ENCODE peak calls at places on chromosomes 5 and 9, in six cellular contexts. J, V, Y, G, O and H are unnamed samples.

GRCh38 chr5:62340392-62340791 is 34.4 kb downstream of the KIF2A start:
- DNase-seq in J (peak), V (peak), Y (peak), G (no peak), O (no peak), H (no peak)

GRCh38 chr5:96605144-96605543 is 57.0 kb upstream of the CAST start:
- DNase-seq in J (no peak), V (no peak), Y (no peak), G (no peak), O (no peak), H (no peak)

GRCh38 chr9:122097679-122098315 is 4.7 kb upstream of the TTLL11 start:
- DNase-seq in J (no peak), V (no peak), Y (peak), G (no peak), O (no peak), H (no peak)

GRCh38 chr5:81425569-81425968 is 31.6 kb upstream of the ACOT12 start:
- DNase-seq in J (peak), V (peak), Y (peak), G (no peak), O (peak), H (no peak)

GRCh38 chr5:16740046-16740445 is 123.2 kb upstream of the RETREG1 start:
- DNase-seq in J (peak), V (no peak), Y (no peak), G (no peak), O (no peak), H (no peak)

GRCh38 chr9:137224850-137225694 is at the start of gene CYSRT1:
- DNase-seq in J (no peak), V (no peak), Y (peak), G (no peak), O (no peak), H (no peak)

GRCh38 chr9:108272350-108272899 is 583.4 kb downstream of the ACTL7B start:
- DNase-seq in J (peak), V (peak), Y (peak), G (no peak), O (no peak), H (no peak)

GRCh38 chr9:82987790-82988189 is 75.2 kb downstream of the RASEF start:
- DNase-seq in J (no peak), V (no peak), Y (no peak), G (no peak), O (no peak), H (no peak)

GRCh38 chr9:135039916-135040645 is 47.4 kb upstream of the OLFM1 start:
- DNase-seq in J (no peak), V (no peak), Y (no peak), G (no peak), O (no peak), H (no peak)

GRCh38 chr5:31211098-31211497 is 17.6 kb downstream of the CDH6 start:
- DNase-seq in J (no peak), V (no peak), Y (no peak), G (no peak), O (no peak), H (no peak)

GRCh38 chr5:131109540-131110255 is 55.4 kb downstream of the HINT1 start:
- DNase-seq in J (peak), V (peak), Y (peak), G (peak), O (peak), H (no peak)

GRCh38 chr9:29511680-29512079 is 1938.4 kb upstream of the C9orf72 start:
- DNase-seq in J (peak), V (no peak), Y (no peak), G (no peak), O (no peak), H (no peak)

GRCh38 chr5:76804266-76804665 is 14.6 kb upstream of the F2RL1 start:
- DNase-seq in J (no peak), V (no peak), Y (no peak), G (no peak), O (no peak), H (no peak)

GRCh38 chr5:1912951-1913565 is 30.3 kb upstream of the IRX4 start:
- DNase-seq in J (no peak), V (no peak), Y (no peak), G (no peak), O (no peak), H (no peak)

GRCh38 chr5:90169078-90169477 is 240.5 kb downstream of the CETN3 start:
- DNase-seq in J (no peak), V (no peak), Y (no peak), G (no peak), O (no peak), H (no peak)

GRCh38 chr5:116532762-116533525 is 41.7 kb downstream of the SEMA6A start:
- DNase-seq in J (no peak), V (no peak), Y (no peak), G (no peak), O (no peak), H (peak)

GRCh38 chr9:81776390-81776789 is 87.0 kb upstream of the TLE1 start:
- DNase-seq in J (no peak), V (no peak), Y (no peak), G (no peak), O (no peak), H (no peak)

GRCh38 chr9:108580021-108580439 is 275.8 kb downstream of the ACTL7B start:
- DNase-seq in J (no peak), V (no peak), Y (peak), G (no peak), O (no peak), H (peak)

GRCh38 chr5:171599396-171599795 is 179.9 kb downstream of the FGF18 start:
- DNase-seq in J (no peak), V (no peak), Y (no peak), G (no peak), O (no peak), H (no peak)

GRCh38 chr5:107121793-107122519 is 548.8 kb downstream of the EFNA5 start:
- DNase-seq in J (no peak), V (no peak), Y (no peak), G (no peak), O (no peak), H (no peak)

GRCh38 chr9:37968228-37968672 is 64.3 kb upstream of the SLC25A51 start:
- DNase-seq in J (no peak), V (no peak), Y (peak), G (no peak), O (no peak), H (no peak)

GRCh38 chr5:59276886-59277514 is 616.5 kb downstream of the PDE4D start:
- DNase-seq in J (no peak), V (no peak), Y (no peak), G (no peak), O (no peak), H (no peak)

GRCh38 chr5:174188300-174188699 is 142.8 kb downstream of the NSG2 start:
- DNase-seq in J (no peak), V (no peak), Y (peak), G (no peak), O (no peak), H (no peak)

GRCh38 chr5:179814090-179814489 is 6.6 kb upstream of the SQSTM1 start:
- DNase-seq in J (no peak), V (no peak), Y (no peak), G (no peak), O (no peak), H (no peak)

GRCh38 chr5:117594165-117594564 is 1019.5 kb upstream of the SEMA6A start:
- DNase-seq in J (peak), V (no peak), Y (no peak), G (no peak), O (no peak), H (no peak)

GRCh38 chr9:123724211-123724831 is 205.6 kb downstream of the DENND1A start:
- DNase-seq in J (no peak), V (no peak), Y (peak), G (no peak), O (no peak), H (no peak)

GRCh38 chr5:127696688-127697087 is 6.5 kb upstream of the CCDC192 start:
- DNase-seq in J (no peak), V (no peak), Y (peak), G (no peak), O (no peak), H (no peak)

GRCh38 chr5:1668141-1668721 is 131.4 kb downstream of the MRPL36 start:
- DNase-seq in J (peak), V (no peak), Y (no peak), G (no peak), O (no peak), H (no peak)

GRCh38 chr9:128120741-128121465 is 6.6 kb downstream of the PTGES2 start:
- DNase-seq in J (no peak), V (no peak), Y (no peak), G (no peak), O (no peak), H (no peak)

GRCh38 chr5:6788956-6789649 is 75.9 kb downstream of the TENT4A start:
- DNase-seq in J (no peak), V (no peak), Y (no peak), G (no peak), O (no peak), H (no peak)

GRCh38 chr5:54404568-54404967 is 50.9 kb upstream of the HSPB3 start:
- DNase-seq in J (no peak), V (no peak), Y (no peak), G (no peak), O (no peak), H (no peak)

GRCh38 chr5:96884995-96885394 is 8.7 kb downstream of the ERAP2 start:
- DNase-seq in J (no peak), V (no peak), Y (no peak), G (no peak), O (no peak), H (no peak)

GRCh38 chr5:150065886-150066285 is 20.5 kb downstream of the CSF1R start:
- DNase-seq in J (no peak), V (no peak), Y (peak), G (no peak), O (no peak), H (no peak)
- H3K4me3 ChIP-seq in J (no peak), V (no peak), Y (no peak), G (no peak), O (no peak), H (no peak)

GRCh38 chr5:141958113-141958512 is at the start of gene PCDH12:
- DNase-seq in J (no peak), V (peak), Y (peak), G (no peak), O (no peak), H (no peak)

GRCh38 chr5:141960018-141960417 is 2.0 kb upstream of the PCDH12 start:
- DNase-seq in J (peak), V (peak), Y (no peak), G (no peak), O (no peak), H (no peak)

GRCh38 chr5:141961466-141961865 is 3.5 kb upstream of the PCDH12 start:
- DNase-seq in J (no peak), V (no peak), Y (no peak), G (no peak), O (no peak), H (no peak)

GRCh38 chr5:141958773-141959172 is 771 bp upstream of the PCDH12 start:
- DNase-seq in J (no peak), V (no peak), Y (peak), G (no peak), O (no peak), H (no peak)

GRCh38 chr5:141960449-141961323 is 2.7 kb upstream of the PCDH12 start:
- DNase-seq in J (peak), V (peak), Y (peak), G (peak), O (peak), H (no peak)
- H3K4me3 ChIP-seq in J (no peak), V (peak), Y (no peak), G (no peak), O (no peak), H (no peak)

GRCh38 chr9:98254236-98255063 is 999 bp downstream of the TBC1D2 start:
- DNase-seq in J (no peak), V (no peak), Y (peak), G (no peak), O (no peak), H (no peak)

GRCh38 chr9:98255064-98255577 is 328 bp downstream of the TBC1D2 start:
- DNase-seq in J (peak), V (no peak), Y (peak), G (no peak), O (no peak), H (no peak)

GRCh38 chr9:98253563-98253962 is 1.9 kb downstream of the TBC1D2 start:
- DNase-seq in J (no peak), V (no peak), Y (peak), G (no peak), O (no peak), H (no peak)

GRCh38 chr9:98256632-98257218 is 1.3 kb upstream of the TBC1D2 start:
- DNase-seq in J (peak), V (peak), Y (peak), G (no peak), O (no peak), H (no peak)

GRCh38 chr9:98255578-98256296 is at the start of gene TBC1D2:
- DNase-seq in J (peak), V (peak), Y (peak), G (peak), O (peak), H (no peak)
- H3K4me3 ChIP-seq in J (peak), V (peak), Y (peak), G (peak), O (peak), H (peak)

DNA sequence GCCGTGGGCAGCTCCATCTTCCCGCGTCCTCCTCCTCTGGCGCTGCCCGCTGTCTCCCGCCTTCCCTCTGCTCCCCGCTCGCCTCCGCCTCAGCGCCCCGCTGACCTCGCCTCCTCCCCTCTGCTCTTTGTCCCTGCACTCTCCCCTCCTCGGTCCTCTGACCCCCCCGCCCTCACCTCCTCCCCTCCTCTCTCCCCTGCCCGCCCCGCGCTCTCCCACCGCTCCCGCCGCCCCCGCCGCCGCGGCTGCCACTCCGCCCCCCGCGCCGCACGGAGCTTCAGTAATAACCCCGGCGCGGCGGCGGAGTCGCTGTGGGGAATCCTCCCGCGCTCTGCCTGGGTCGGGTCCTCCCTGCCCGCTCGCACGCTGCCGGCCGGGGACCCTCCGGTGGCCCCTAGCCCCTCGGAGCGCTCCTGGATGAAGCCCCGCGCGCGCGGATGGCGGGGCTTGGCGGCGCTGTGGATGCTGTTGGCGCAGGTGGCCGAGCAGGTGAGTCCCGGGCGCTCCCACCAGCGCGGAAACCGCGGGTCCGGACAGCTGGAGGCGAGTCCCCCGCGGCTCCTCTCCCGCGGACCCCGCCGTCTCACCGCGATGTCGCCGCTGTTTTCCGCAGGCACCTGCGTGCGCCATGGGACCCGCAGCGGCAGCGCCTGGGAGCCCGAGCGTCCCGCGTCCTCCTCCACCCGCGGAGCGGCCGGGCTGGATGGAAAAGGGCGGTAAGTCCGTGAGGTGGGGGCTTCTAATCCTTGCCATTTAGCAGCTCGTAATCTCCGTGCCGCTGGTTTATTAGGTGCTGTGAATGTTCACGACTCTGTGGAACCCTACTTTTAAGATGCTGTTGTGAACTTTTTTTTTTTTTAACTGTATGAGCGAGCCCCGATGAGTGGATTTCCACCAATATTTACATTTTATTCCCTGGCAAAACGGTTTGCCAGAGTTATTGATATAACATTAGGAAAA is at the start of gene ADAMTS16:
- DNase-seq in J (peak), V (no peak), Y (peak), G (no peak), O (peak), H (no peak)
- H3K4me3 ChIP-seq in J (peak), V (no peak), Y (peak), G (no peak), O (peak), H (peak)

GRCh38 chr9:112890106-112891081 is at the start of gene SLC46A2:
- DNase-seq in J (peak), V (no peak), Y (peak), G (no peak), O (no peak), H (no peak)
- H3K4me3 ChIP-seq in J (peak), V (no peak), Y (peak), G (no peak), O (peak), H (peak)

GRCh38 chr9:94169978-94170377 is 85.7 kb downstream of the PTPDC1 start:
- DNase-seq in J (no peak), V (no peak), Y (no peak), G (no peak), O (no peak), H (no peak)
- H3K4me3 ChIP-seq in J (no peak), V (peak), Y (peak), G (peak), O (no peak), H (peak)